ENCODE peak calls at places on chromosomes 2 and 18, in seven cellular contexts. X, D, S, W, Y, R and J are unnamed samples.

GRCh38 chr2:236293241-236293810 is 29.1 kb upstream of the ASB18 start:
- DNase-seq in X (no peak), D (no peak), S (no peak), W (no peak), Y (no peak), R (no peak), J (no peak)

GRCh38 chr2:73291093-73291460 is 2.3 kb downstream of the EGR4 start:
- DNase-seq in X (peak), D (no peak), S (peak), W (no peak), Y (peak), R (peak), J (peak)

GRCh38 chr2:149191915-149192314 is 138.5 kb upstream of the LYPD6 start:
- DNase-seq in X (no peak), D (no peak), S (no peak), W (no peak), Y (no peak), R (no peak), J (no peak)

GRCh38 chr2:10935953-10936942 is 24.5 kb downstream of the KCNF1 start:
- DNase-seq in X (peak), D (no peak), S (no peak), W (peak), Y (no peak), R (peak), J (no peak)

GRCh38 chr2:14942991-14943390 is 310.5 kb downstream of the LRATD1 start:
- DNase-seq in X (peak), D (no peak), S (peak), W (no peak), Y (no peak), R (no peak), J (no peak)

GRCh38 chr2:238019962-238020361 is 40.8 kb upstream of the SCLY start:
- DNase-seq in X (peak), D (no peak), S (no peak), W (no peak), Y (no peak), R (no peak), J (peak)

GRCh38 chr18:25282282-25282681 is 69.7 kb downstream of the ZNF521 start:
- DNase-seq in X (no peak), D (no peak), S (no peak), W (no peak), Y (peak), R (peak), J (no peak)

GRCh38 chr18:46053368-46054095 is 18.5 kb downstream of the PSTPIP2 start:
- DNase-seq in X (peak), D (no peak), S (no peak), W (no peak), Y (no peak), R (no peak), J (no peak)

GRCh38 chr2:201796478-201796865 is 9.9 kb upstream of the CDK15 start:
- DNase-seq in X (no peak), D (no peak), S (no peak), W (no peak), Y (no peak), R (no peak), J (no peak)

GRCh38 chr18:76431437-76432273 is 63.4 kb downstream of the ZNF516 start:
- DNase-seq in X (no peak), D (no peak), S (no peak), W (no peak), Y (no peak), R (no peak), J (no peak)

GRCh38 chr18:54684786-54685185 is 93.7 kb downstream of the DYNAP start:
- DNase-seq in X (peak), D (no peak), S (peak), W (peak), Y (no peak), R (no peak), J (no peak)

GRCh38 chr18:69635482-69635881 is 234.8 kb downstream of the DOK6 start:
- DNase-seq in X (no peak), D (no peak), S (no peak), W (no peak), Y (no peak), R (no peak), J (no peak)

GRCh38 chr18:69631281-69631680 is 230.6 kb downstream of the DOK6 start:
- DNase-seq in X (peak), D (no peak), S (no peak), W (no peak), Y (no peak), R (no peak), J (no peak)

GRCh38 chr18:69638056-69638455 is 237.4 kb downstream of the DOK6 start:
- DNase-seq in X (no peak), D (no peak), S (no peak), W (no peak), Y (no peak), R (no peak), J (no peak)

GRCh38 chr18:69636529-69637301 is 236.0 kb downstream of the DOK6 start:
- DNase-seq in X (no peak), D (no peak), S (peak), W (no peak), Y (no peak), R (peak), J (no peak)
- TF ChIP-seq CTCF in X (peak), D (no peak), S (peak), W (peak), Y (peak), R (no peak), J (no peak)

GRCh38 chr18:8561123-8561905 is 47.9 kb upstream of the RAB12 start:
- DNase-seq in X (no peak), D (no peak), S (no peak), W (no peak), Y (peak), R (no peak), J (no peak)
- TF ChIP-seq CTCF in X (no peak), D (no peak), S (no peak), W (no peak), Y (no peak), R (no peak), J (no peak)

GRCh38 chr2:53711271-53711780 is 56.3 kb upstream of the CHAC2 start:
- DNase-seq in X (no peak), D (no peak), S (no peak), W (no peak), Y (no peak), R (no peak), J (no peak)

DNA sequence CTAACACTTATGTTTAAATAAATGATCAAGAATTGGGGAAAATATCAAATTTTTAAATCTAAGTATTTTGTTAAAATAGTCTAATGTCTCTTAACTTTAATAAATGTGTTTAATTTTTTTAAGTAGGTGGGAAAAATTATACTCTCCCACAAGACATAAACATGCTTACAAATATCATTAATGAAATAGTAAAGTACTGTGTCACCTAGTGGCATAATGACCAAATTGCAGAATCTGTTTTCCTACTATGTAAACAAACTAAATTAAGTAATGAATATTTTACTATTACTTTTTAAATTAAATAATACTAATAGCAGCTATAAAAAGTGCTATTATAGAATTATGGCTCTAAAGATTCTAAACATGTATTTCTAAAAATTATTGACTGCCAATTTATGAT is 52.0 kb upstream of the CHAC2 start:
- DNase-seq in X (peak), D (no peak), S (peak), W (no peak), Y (no peak), R (peak), J (no peak)
- TF ChIP-seq CTCF in X (peak), D (no peak), S (peak), W (no peak), Y (peak), R (no peak), J (peak)

DNA sequence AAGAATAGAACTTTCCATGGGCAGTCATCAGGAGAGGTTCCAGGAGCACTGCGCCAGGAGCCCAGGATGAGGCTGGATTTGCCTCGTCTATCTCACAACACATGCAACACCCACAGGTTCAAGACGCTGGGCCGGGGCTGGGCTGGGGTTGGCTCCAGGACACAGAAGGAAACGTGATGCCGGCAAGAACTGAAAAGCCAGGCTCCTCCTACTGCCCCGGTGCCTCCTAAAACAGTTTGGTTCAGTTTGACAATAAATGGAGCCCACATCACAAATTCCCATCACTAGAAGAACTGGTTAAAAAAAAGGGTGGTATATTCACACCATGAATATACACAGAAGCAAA is 75.9 kb downstream of the INHBB start:
- DNase-seq in X (no peak), D (peak), S (no peak), W (no peak), Y (no peak), R (no peak), J (no peak)
- TF ChIP-seq CTCF in X (no peak), D (no peak), S (no peak), W (no peak), Y (no peak), R (no peak), J (no peak)